ENCODE peak calls at places on chromosome 15, in five cellular contexts. T is mesenchymal stem cell, Q is neuronal stem cell, Z is IMR-90, B is H1. K is an unnamed sample.

GRCh38 chr15:94535298-94536048 is 304.1 kb downstream of the MCTP2 start:
- DNase-seq in Z (no peak), T (no peak), Q (no peak), B (no peak), K (no peak)

GRCh38 chr15:42511010-42511396 is 15.6 kb downstream of the SNAP23 start:
- DNase-seq in B (no peak), Q (no peak), T (peak), Z (peak), K (peak)

GRCh38 chr15:83039206-83039605 is 27.8 kb upstream of the C15orf40 start:
- DNase-seq in B (no peak), Z (no peak), T (no peak), Q (no peak), K (no peak)

GRCh38 chr15:39403674-39404117 is 177.2 kb upstream of the THBS1 start:
- DNase-seq in Q (no peak), Z (peak), B (no peak), T (peak), K (peak)

GRCh38 chr15:26323564-26323963 is 449.3 kb downstream of the GABRB3 start:
- DNase-seq in Z (no peak), B (no peak), T (no peak), Q (no peak), K (no peak)

GRCh38 chr15:42490246-42490742 is 647 bp downstream of the ZNF106 start:
- DNase-seq in B (no peak), Z (peak), T (peak), Q (no peak), K (peak)

GRCh38 chr15:67458449-67458848 is 62.5 kb upstream of the C15orf61 start:
- DNase-seq in T (no peak), B (no peak), Q (no peak), Z (peak), K (no peak)

GRCh38 chr15:51240066-51240465 is 98.3 kb downstream of the CYP19A1 start:
- DNase-seq in Z (no peak), B (no peak), T (no peak), Q (no peak), K (no peak)

GRCh38 chr15:62439543-62440016 is 274.5 kb upstream of the C2CD4B start:
- DNase-seq in Q (no peak), B (no peak), T (peak), Z (peak), K (no peak)

GRCh38 chr15:38650384-38650783 is 85.8 kb upstream of the RASGRP1 start:
- DNase-seq in B (no peak), Z (no peak), T (no peak), Q (no peak), K (no peak)

GRCh38 chr15:79952329-79952728 is 18.7 kb downstream of the BCL2A1 start:
- DNase-seq in Z (no peak), B (no peak), T (no peak), Q (no peak), K (no peak)

GRCh38 chr15:92882697-92883642 is 17.2 kb upstream of the CHD2 start:
- DNase-seq in B (no peak), T (no peak), Z (no peak), Q (no peak), K (no peak)

GRCh38 chr15:41263891-41264351 is 32.9 kb downstream of the CHP1 start:
- DNase-seq in Q (peak), B (no peak), Z (peak), T (no peak), K (no peak)

GRCh38 chr15:41048397-41048796 is 67.7 kb downstream of the INO80 start:
- DNase-seq in T (no peak), Z (no peak), Q (no peak), B (no peak), K (no peak)

GRCh38 chr15:49110158-49110944 is 45.0 kb downstream of the COPS2 start:
- DNase-seq in Z (no peak), Q (no peak), T (no peak), B (peak), K (no peak)

GRCh38 chr15:90004671-90005070 is 3.5 kb downstream of the ZNF710 start:
- DNase-seq in B (no peak), T (peak), Q (no peak), Z (peak), K (peak)

GRCh38 chr15:46166750-46167149 is 531.9 kb downstream of the SQOR start:
- DNase-seq in T (no peak), Q (no peak), B (no peak), Z (no peak), K (no peak)

GRCh38 chr15:40773496-40773895 is 3.7 kb downstream of the C15orf62 start:
- DNase-seq in Q (no peak), Z (no peak), T (no peak), B (no peak), K (no peak)

GRCh38 chr15:72873379-72874233 is 90.0 kb upstream of the ADPGK start:
- DNase-seq in Q (no peak), T (no peak), Z (no peak), B (no peak), K (peak)

GRCh38 chr15:71599404-71600225 is 210.7 kb upstream of the NR2E3 start:
- DNase-seq in Q (no peak), T (no peak), Z (no peak), B (no peak), K (no peak)

GRCh38 chr15:78432664-78433063 is 5.4 kb upstream of the IREB2 start:
- DNase-seq in Z (no peak), B (no peak), Q (no peak), T (no peak), K (no peak)

GRCh38 chr15:83066034-83066760 is 855 bp downstream of the BTBD1 start:
- DNase-seq in B (no peak), Z (no peak), T (peak), Q (peak), K (peak)

GRCh38 chr15:52785672-52786406 is 4.3 kb downstream of the ONECUT1 start:
- DNase-seq in B (no peak), T (no peak), Z (no peak), Q (peak), K (no peak)

GRCh38 chr15:31871159-31871886 is 159.0 kb upstream of the CHRNA7 start:
- DNase-seq in Z (no peak), B (no peak), Q (no peak), T (no peak), K (no peak)

GRCh38 chr15:68417897-68418296 is 14.1 kb downstream of the ITGA11 start:
- DNase-seq in T (peak), B (peak), Q (no peak), Z (peak), K (no peak)

GRCh38 chr15:59611277-59612260 is at the start of gene GCNT3:
- DNase-seq in T (peak), Z (peak), B (no peak), Q (no peak), K (no peak)

GRCh38 chr15:78456391-78456790 is 18.4 kb downstream of the IREB2 start:
- DNase-seq in Z (no peak), Q (no peak), T (peak), B (no peak), K (no peak)

GRCh38 chr15:92533298-92533697 is 122.3 kb downstream of the FAM174B start:
- DNase-seq in B (no peak), Q (no peak), Z (no peak), T (no peak), K (no peak)

GRCh38 chr15:98805434-98806274 is 157.3 kb downstream of the IGF1R start:
- DNase-seq in B (no peak), Z (peak), T (peak), Q (no peak), K (no peak)

GRCh38 chr15:40146037-40146436 is 14.8 kb upstream of the BUB1B start:
- DNase-seq in B (peak), T (peak), Z (peak), Q (no peak), K (no peak)

GRCh38 chr15:69979783-69980182 is 117.9 kb downstream of the TLE3 start:
- DNase-seq in T (no peak), B (no peak), Q (no peak), Z (no peak), K (peak)

GRCh38 chr15:69982037-69982436 is 115.7 kb downstream of the TLE3 start:
- DNase-seq in B (no peak), Q (no peak), T (no peak), Z (no peak), K (no peak)

GRCh38 chr15:69978603-69979002 is 119.1 kb downstream of the TLE3 start:
- DNase-seq in B (no peak), Z (no peak), Q (no peak), T (no peak), K (no peak)

GRCh38 chr15:69980311-69981059 is 117.2 kb downstream of the TLE3 start:
- DNase-seq in T (no peak), B (no peak), Z (no peak), Q (no peak), K (peak)

GRCh38 chr15:69979269-69979668 is 118.4 kb downstream of the TLE3 start:
- DNase-seq in Q (no peak), T (peak), Z (peak), B (no peak), K (peak)
- H3K4me3 ChIP-seq in Q (no peak), T (no peak), Z (no peak), B (no peak), K (no peak)

GRCh38 chr15:70259030-70259424 is 161.3 kb upstream of the TLE3 start:
- DNase-seq in Z (peak), Q (no peak), T (peak), B (no peak), K (peak)
- H3K9ac ChIP-seq in Z (no peak), Q (no peak), T (no peak), B (no peak), K (no peak)

GRCh38 chr15:43793647-43794046 is 1.5 kb downstream of the SERF2 start:
- DNase-seq in T (no peak), B (no peak), Q (no peak), Z (no peak), K (no peak)
- H3K14ac ChIP-seq in T (no peak), B (no peak), Q (no peak), Z (peak), K (no peak)

GRCh38 chr15:27665002-27665401 is 434.1 kb downstream of the OCA2 start:
- DNase-seq in B (no peak), Z (no peak), T (no peak), Q (no peak), K (no peak)
- H3K4me3 ChIP-seq in B (no peak), Z (no peak), T (no peak), Q (no peak), K (no peak)

GRCh38 chr15:96339662-96340347 is 9.3 kb downstream of the NR2F2 start:
- DNase-seq in Q (no peak), T (peak), Z (no peak), B (no peak), K (no peak)

GRCh38 chr15:96337991-96338771 is 7.7 kb downstream of the NR2F2 start:
- DNase-seq in Z (no peak), B (no peak), Q (no peak), T (peak), K (no peak)

GRCh38 chr15:96340348-96340610 is 9.8 kb downstream of the NR2F2 start:
- DNase-seq in Q (no peak), Z (no peak), B (no peak), T (no peak), K (no peak)

GRCh38 chr15:96337354-96337990 is 7.0 kb downstream of the NR2F2 start:
- DNase-seq in T (no peak), Z (no peak), Q (no peak), B (no peak), K (no peak)

GRCh38 chr15:96338772-96339661 is 8.5 kb downstream of the NR2F2 start:
- DNase-seq in Z (no peak), T (peak), Q (no peak), B (no peak), K (no peak)
- H3K9ac ChIP-seq in Z (peak), T (peak), Q (no peak), B (no peak), K (no peak)

DNA sequence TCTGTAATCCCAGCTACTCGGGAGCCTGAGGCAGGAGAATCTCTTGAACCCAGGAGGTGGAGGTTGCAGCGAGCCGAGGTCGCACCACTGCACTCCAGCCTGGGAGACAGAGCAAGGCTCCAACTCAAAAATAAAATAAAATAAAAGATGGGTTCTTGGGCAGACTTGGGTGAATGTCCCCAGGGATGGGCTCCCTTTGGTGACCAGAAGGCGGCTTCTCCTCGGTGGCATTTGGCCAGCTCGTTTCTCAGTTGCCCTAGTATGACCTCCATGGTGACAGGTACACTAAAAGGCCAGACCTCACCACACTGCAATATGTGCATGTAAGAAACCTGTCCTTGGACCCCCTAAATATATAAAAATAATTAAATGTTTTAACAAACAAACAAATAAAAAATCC is 76.0 kb upstream of the SNRPA1 start:
- DNase-seq in Q (no peak), B (no peak), T (no peak), Z (no peak), K (no peak)
- H3K14ac ChIP-seq in Q (no peak), B (no peak), T (no peak), Z (no peak), K (no peak)

GRCh38 chr15:66294932-66295235 is 1.5 kb downstream of the DIS3L start:
- DNase-seq in B (no peak), Z (peak), T (peak), Q (no peak), K (no peak)
- H3K4me3 ChIP-seq in B (peak), Z (no peak), T (peak), Q (peak), K (no peak)